ENCODE peak calls at places on chromosomes 1 and 21, in seven cellular contexts. E is ascending aorta, X is upper lobe of right lung, Z is cardiac muscle cell, M is right cardiac atrium, O is colonic mucosa, R is PC-9. T is an unnamed sample. For H3K9me3, the result is how much of the 10 kb centered on the place peaks cover.

GRCh38 chr1:231701306-231701705 is 74.7 kb downstream of the DISC1 start:
- DNase-seq in R (no peak), M (no peak), E (no peak), X (no peak), Z (no peak), O (no peak), T (no peak)

GRCh38 chr1:74690909-74691308 is 17.3 kb upstream of the ERICH3 start:
- DNase-seq in Z (no peak), O (no peak), M (no peak), E (no peak), X (no peak), R (no peak), T (no peak)

GRCh38 chr1:35881850-35882273 is 1.1 kb upstream of the AGO1 start:
- DNase-seq in M (no peak), E (no peak), O (no peak), X (no peak), Z (no peak), R (no peak), T (no peak)

GRCh38 chr1:24216254-24216653 is 29.2 kb upstream of the IFNLR1 start:
- DNase-seq in M (no peak), X (peak), E (no peak), R (peak), O (no peak), Z (no peak), T (no peak)

GRCh38 chr1:160739098-160739511 is at the start of gene SLAMF7:
- DNase-seq in E (no peak), M (no peak), R (peak), X (no peak), Z (no peak), O (no peak), T (no peak)

GRCh38 chr1:62209931-62210595 is 15.4 kb downstream of the L1TD1 start:
- DNase-seq in E (no peak), Z (no peak), M (no peak), R (peak), O (no peak), X (no peak), T (no peak)

GRCh38 chr1:25425098-25426085 is 4.8 kb upstream of the RHCE start:
- DNase-seq in E (no peak), O (peak), X (no peak), M (no peak), R (peak), Z (no peak), T (no peak)

GRCh38 chr1:21241761-21242581 is 48.3 kb downstream of the ECE1 start:
- DNase-seq in M (no peak), X (no peak), E (no peak), R (no peak), Z (no peak), O (no peak), T (peak)

GRCh38 chr1:109084563-109085517 is 5.7 kb upstream of the TMEM167B start:
- DNase-seq in E (no peak), M (no peak), R (peak), X (no peak), Z (no peak), O (no peak), T (no peak)

GRCh38 chr1:15985611-15986272 is 9.8 kb upstream of the ZBTB17 start:
- DNase-seq in X (no peak), O (no peak), E (no peak), Z (no peak), M (no peak), R (peak), T (no peak)

GRCh38 chr1:227947678-227948492 is at the start of gene WNT9A:
- DNase-seq in O (peak), M (peak), R (no peak), E (no peak), X (peak), Z (peak), T (peak)

GRCh38 chr1:40306296-40306695 is 10.8 kb downstream of the COL9A2 start:
- DNase-seq in O (no peak), Z (no peak), R (peak), M (no peak), X (no peak), E (no peak), T (no peak)

GRCh38 chr1:1259948-1260614 is 13.6 kb upstream of the C1QTNF12 start:
- DNase-seq in R (no peak), O (no peak), X (no peak), Z (no peak), E (no peak), M (no peak), T (no peak)

GRCh38 chr1:227732586-227733308 is 2.4 kb downstream of the JMJD4 start:
- DNase-seq in M (no peak), R (no peak), O (no peak), E (no peak), Z (no peak), X (no peak), T (no peak)

GRCh38 chr1:147238053-147238902 is 4.2 kb upstream of the CHD1L start:
- DNase-seq in R (peak), M (no peak), E (no peak), X (no peak), Z (no peak), O (no peak), T (no peak)

GRCh38 chr1:77514871-77515776 is 167.3 kb downstream of the ZZZ3 start:
- DNase-seq in X (no peak), Z (peak), M (peak), O (no peak), E (no peak), R (no peak), T (peak)

GRCh38 chr1:225179686-225180085 is 248.2 kb downstream of the LBR start:
- DNase-seq in E (no peak), R (no peak), M (no peak), O (no peak), X (no peak), Z (no peak), T (no peak)

GRCh38 chr1:225182701-225183100 is 245.1 kb downstream of the LBR start:
- DNase-seq in O (no peak), R (no peak), Z (no peak), M (no peak), E (no peak), X (no peak), T (no peak)
- H3K9me3 ChIP-seq in O (under half), R (under half), Z (under half), M (under half), E (under half), X (under half), T (under half)

GRCh38 chr1:2819831-2820730 is 18.6 kb upstream of the TTC34 start:
- DNase-seq in X (no peak), R (no peak), M (peak), O (no peak), Z (no peak), E (no peak), T (no peak)
- H3K9me3 ChIP-seq in X (under half), R (under half), M (under half), O (under half), Z (under half), E (under half), T (under half)

GRCh38 chr1:116242741-116243140 is 130.3 kb upstream of the ATP1A1 start:
- DNase-seq in O (peak), Z (no peak), R (no peak), M (no peak), X (no peak), E (no peak), T (no peak)
- H3K9me3 ChIP-seq in O (under half), Z (under half), R (under half), M (under half), X (under half), E (under half), T (under half)

GRCh38 chr21:40490408-40490807 is 356.6 kb downstream of the DSCAM start:
- DNase-seq in M (no peak), X (no peak), O (no peak), Z (no peak), R (no peak), E (no peak), T (no peak)
- H3K9me3 ChIP-seq in M (under half), X (under half), O (under half), Z (under half), R (under half), E (under half), T (half or more)